ENCODE peak calls at places on chromosome 19, in seven cellular contexts. One of them, this sample, is unnamed.

GRCh38 chr19:46542428-46543230 is 47.0 kb upstream of the PNMA8B start:
- DNase-seq in fibroblast of lung: peak
- DNase-seq in endothelial cell: peak
- DNase-seq in CD4-positive, alpha-beta T cell: peak
- DNase-seq in CD8-positive, alpha-beta T cell: peak
- DNase-seq in AG09319: peak
- DNase-seq in nephron progenitor cell: peak
- DNase-seq in this sample: peak

GRCh38 chr19:31214086-31214485 is 135.2 kb downstream of the TSHZ3 start:
- DNase-seq in AG09319: peak
- DNase-seq in fibroblast of lung: peak
- DNase-seq in nephron progenitor cell: no peak
- DNase-seq in CD4-positive, alpha-beta T cell: peak
- DNase-seq in endothelial cell: no peak
- DNase-seq in CD8-positive, alpha-beta T cell: peak
- DNase-seq in this sample: peak

GRCh38 chr19:56084835-56085536 is 36.1 kb downstream of the ZNF787 start:
- DNase-seq in AG09319: no peak
- DNase-seq in CD4-positive, alpha-beta T cell: no peak
- DNase-seq in endothelial cell: no peak
- DNase-seq in fibroblast of lung: no peak
- DNase-seq in nephron progenitor cell: no peak
- DNase-seq in CD8-positive, alpha-beta T cell: no peak
- DNase-seq in this sample: no peak

GRCh38 chr19:17389957-17390664 is 3.9 kb downstream of the CCDC194 start:
- DNase-seq in endothelial cell: peak
- DNase-seq in CD8-positive, alpha-beta T cell: peak
- DNase-seq in nephron progenitor cell: no peak
- DNase-seq in fibroblast of lung: no peak
- DNase-seq in AG09319: no peak
- DNase-seq in CD4-positive, alpha-beta T cell: no peak
- DNase-seq in this sample: no peak

GRCh38 chr19:40603071-40603718 is 2.0 kb downstream of the LTBP4 start:
- DNase-seq in AG09319: no peak
- DNase-seq in endothelial cell: no peak
- DNase-seq in CD4-positive, alpha-beta T cell: no peak
- DNase-seq in fibroblast of lung: peak
- DNase-seq in CD8-positive, alpha-beta T cell: no peak
- DNase-seq in nephron progenitor cell: no peak
- DNase-seq in this sample: no peak

GRCh38 chr19:3275068-3275582 is 50.7 kb downstream of the CELF5 start:
- DNase-seq in AG09319: no peak
- DNase-seq in nephron progenitor cell: peak
- DNase-seq in fibroblast of lung: no peak
- DNase-seq in CD8-positive, alpha-beta T cell: peak
- DNase-seq in endothelial cell: peak
- DNase-seq in CD4-positive, alpha-beta T cell: no peak
- DNase-seq in this sample: no peak

GRCh38 chr19:12840091-12841079 is 2.1 kb downstream of the MAST1 start:
- DNase-seq in CD8-positive, alpha-beta T cell: peak
- DNase-seq in AG09319: no peak
- DNase-seq in fibroblast of lung: peak
- DNase-seq in CD4-positive, alpha-beta T cell: peak
- DNase-seq in endothelial cell: peak
- DNase-seq in nephron progenitor cell: peak
- DNase-seq in this sample: no peak

GRCh38 chr19:3098515-3099346 is 4.6 kb downstream of the GNA11 start:
- DNase-seq in endothelial cell: no peak
- DNase-seq in fibroblast of lung: no peak
- DNase-seq in CD8-positive, alpha-beta T cell: peak
- DNase-seq in CD4-positive, alpha-beta T cell: no peak
- DNase-seq in nephron progenitor cell: no peak
- DNase-seq in AG09319: no peak
- DNase-seq in this sample: no peak

GRCh38 chr19:6239401-6239844 is 40.4 kb downstream of the MLLT1 start:
- DNase-seq in nephron progenitor cell: no peak
- DNase-seq in AG09319: no peak
- DNase-seq in fibroblast of lung: peak
- DNase-seq in CD4-positive, alpha-beta T cell: no peak
- DNase-seq in endothelial cell: no peak
- DNase-seq in CD8-positive, alpha-beta T cell: no peak
- DNase-seq in this sample: no peak

GRCh38 chr19:40921005-40921897 is 39.2 kb upstream of the CYP2A7 start:
- DNase-seq in fibroblast of lung: no peak
- DNase-seq in AG09319: no peak
- DNase-seq in endothelial cell: no peak
- DNase-seq in CD8-positive, alpha-beta T cell: no peak
- DNase-seq in nephron progenitor cell: no peak
- DNase-seq in CD4-positive, alpha-beta T cell: no peak
- DNase-seq in this sample: no peak

GRCh38 chr19:3053218-3053621 is 9.1 kb downstream of the TLE5 start:
- DNase-seq in CD8-positive, alpha-beta T cell: no peak
- DNase-seq in nephron progenitor cell: no peak
- DNase-seq in AG09319: no peak
- DNase-seq in endothelial cell: no peak
- DNase-seq in CD4-positive, alpha-beta T cell: no peak
- DNase-seq in fibroblast of lung: no peak
- DNase-seq in this sample: no peak

GRCh38 chr19:6260912-6261636 is 18.7 kb downstream of the MLLT1 start:
- DNase-seq in fibroblast of lung: no peak
- DNase-seq in endothelial cell: peak
- DNase-seq in CD4-positive, alpha-beta T cell: no peak
- DNase-seq in CD8-positive, alpha-beta T cell: peak
- DNase-seq in AG09319: no peak
- DNase-seq in nephron progenitor cell: peak
- DNase-seq in this sample: no peak

GRCh38 chr19:47413941-47414340 is 5.4 kb downstream of the MEIS3 start:
- DNase-seq in nephron progenitor cell: no peak
- DNase-seq in AG09319: no peak
- DNase-seq in endothelial cell: no peak
- DNase-seq in CD4-positive, alpha-beta T cell: no peak
- DNase-seq in CD8-positive, alpha-beta T cell: no peak
- DNase-seq in fibroblast of lung: no peak
- DNase-seq in this sample: no peak

GRCh38 chr19:38644719-38645118 is 2.7 kb upstream of the ACTN4 start:
- DNase-seq in CD8-positive, alpha-beta T cell: no peak
- DNase-seq in endothelial cell: no peak
- DNase-seq in fibroblast of lung: no peak
- DNase-seq in nephron progenitor cell: no peak
- DNase-seq in AG09319: no peak
- DNase-seq in CD4-positive, alpha-beta T cell: no peak
- DNase-seq in this sample: no peak

GRCh38 chr19:29378126-29378525 is 147.7 kb upstream of the VSTM2B start:
- DNase-seq in AG09319: no peak
- DNase-seq in nephron progenitor cell: no peak
- DNase-seq in CD8-positive, alpha-beta T cell: no peak
- DNase-seq in fibroblast of lung: no peak
- DNase-seq in CD4-positive, alpha-beta T cell: no peak
- DNase-seq in endothelial cell: no peak
- DNase-seq in this sample: no peak

GRCh38 chr19:12834976-12835757 is 788 bp upstream of the RTBDN start:
- DNase-seq in CD4-positive, alpha-beta T cell: peak
- DNase-seq in nephron progenitor cell: peak
- DNase-seq in endothelial cell: no peak
- DNase-seq in CD8-positive, alpha-beta T cell: peak
- DNase-seq in fibroblast of lung: no peak
- DNase-seq in AG09319: no peak
- DNase-seq in this sample: no peak

GRCh38 chr19:29054886-29055675 is 157.9 kb downstream of the UQCRFS1 start:
- DNase-seq in nephron progenitor cell: no peak
- DNase-seq in CD4-positive, alpha-beta T cell: no peak
- DNase-seq in CD8-positive, alpha-beta T cell: no peak
- DNase-seq in endothelial cell: no peak
- DNase-seq in AG09319: no peak
- DNase-seq in fibroblast of lung: no peak
- DNase-seq in this sample: no peak

GRCh38 chr19:11570039-11570462 is 7.4 kb downstream of the ACP5 start:
- DNase-seq in AG09319: no peak
- DNase-seq in CD8-positive, alpha-beta T cell: no peak
- DNase-seq in endothelial cell: no peak
- DNase-seq in fibroblast of lung: no peak
- DNase-seq in CD4-positive, alpha-beta T cell: no peak
- DNase-seq in nephron progenitor cell: no peak
- DNase-seq in this sample: no peak

GRCh38 chr19:4409123-4409933 is 6.9 kb downstream of the CHAF1A start:
- DNase-seq in CD8-positive, alpha-beta T cell: no peak
- DNase-seq in endothelial cell: no peak
- DNase-seq in fibroblast of lung: no peak
- DNase-seq in CD4-positive, alpha-beta T cell: no peak
- DNase-seq in AG09319: no peak
- DNase-seq in nephron progenitor cell: no peak
- DNase-seq in this sample: no peak

GRCh38 chr19:28929026-28929425 is 283.9 kb downstream of the UQCRFS1 start:
- DNase-seq in CD8-positive, alpha-beta T cell: no peak
- DNase-seq in fibroblast of lung: no peak
- DNase-seq in CD4-positive, alpha-beta T cell: no peak
- DNase-seq in endothelial cell: no peak
- DNase-seq in AG09319: no peak
- DNase-seq in nephron progenitor cell: no peak
- DNase-seq in this sample: no peak

GRCh38 chr19:46607441-46607841 is 6.3 kb downstream of the CALM3 start:
- DNase-seq in nephron progenitor cell: no peak
- DNase-seq in endothelial cell: no peak
- DNase-seq in CD8-positive, alpha-beta T cell: no peak
- DNase-seq in AG09319: no peak
- DNase-seq in fibroblast of lung: no peak
- DNase-seq in CD4-positive, alpha-beta T cell: no peak
- DNase-seq in this sample: no peak

GRCh38 chr19:42290523-42291436 is 11.2 kb upstream of the PRR19 start:
- DNase-seq in CD4-positive, alpha-beta T cell: peak
- DNase-seq in CD8-positive, alpha-beta T cell: peak
- DNase-seq in endothelial cell: peak
- DNase-seq in AG09319: no peak
- DNase-seq in nephron progenitor cell: peak
- DNase-seq in fibroblast of lung: no peak
- DNase-seq in this sample: no peak
- TF ChIP-seq CTCF in CD4-positive, alpha-beta T cell: peak
- TF ChIP-seq CTCF in CD8-positive, alpha-beta T cell: peak
- TF ChIP-seq CTCF in endothelial cell: peak
- TF ChIP-seq CTCF in AG09319: peak
- TF ChIP-seq CTCF in nephron progenitor cell: peak
- TF ChIP-seq CTCF in fibroblast of lung: peak
- TF ChIP-seq CTCF in this sample: peak

GRCh38 chr19:51389143-51389542 is 1.2 kb downstream of the C19orf84 start:
- DNase-seq in fibroblast of lung: no peak
- DNase-seq in CD8-positive, alpha-beta T cell: no peak
- DNase-seq in nephron progenitor cell: no peak
- DNase-seq in CD4-positive, alpha-beta T cell: no peak
- DNase-seq in endothelial cell: no peak
- DNase-seq in AG09319: no peak
- DNase-seq in this sample: no peak

GRCh38 chr19:51391073-51391611 is 751 bp upstream of the C19orf84 start:
- DNase-seq in AG09319: no peak
- DNase-seq in endothelial cell: no peak
- DNase-seq in fibroblast of lung: no peak
- DNase-seq in CD8-positive, alpha-beta T cell: no peak
- DNase-seq in CD4-positive, alpha-beta T cell: no peak
- DNase-seq in nephron progenitor cell: no peak
- DNase-seq in this sample: no peak

GRCh38 chr19:51398096-51398704 is 7.8 kb upstream of the C19orf84 start:
- DNase-seq in AG09319: no peak
- DNase-seq in endothelial cell: no peak
- DNase-seq in CD4-positive, alpha-beta T cell: no peak
- DNase-seq in CD8-positive, alpha-beta T cell: no peak
- DNase-seq in fibroblast of lung: peak
- DNase-seq in nephron progenitor cell: no peak
- DNase-seq in this sample: no peak

GRCh38 chr19:51396175-51396574 is 5.8 kb upstream of the C19orf84 start:
- DNase-seq in AG09319: no peak
- DNase-seq in fibroblast of lung: no peak
- DNase-seq in CD4-positive, alpha-beta T cell: no peak
- DNase-seq in endothelial cell: no peak
- DNase-seq in CD8-positive, alpha-beta T cell: no peak
- DNase-seq in nephron progenitor cell: no peak
- DNase-seq in this sample: no peak

DNA sequence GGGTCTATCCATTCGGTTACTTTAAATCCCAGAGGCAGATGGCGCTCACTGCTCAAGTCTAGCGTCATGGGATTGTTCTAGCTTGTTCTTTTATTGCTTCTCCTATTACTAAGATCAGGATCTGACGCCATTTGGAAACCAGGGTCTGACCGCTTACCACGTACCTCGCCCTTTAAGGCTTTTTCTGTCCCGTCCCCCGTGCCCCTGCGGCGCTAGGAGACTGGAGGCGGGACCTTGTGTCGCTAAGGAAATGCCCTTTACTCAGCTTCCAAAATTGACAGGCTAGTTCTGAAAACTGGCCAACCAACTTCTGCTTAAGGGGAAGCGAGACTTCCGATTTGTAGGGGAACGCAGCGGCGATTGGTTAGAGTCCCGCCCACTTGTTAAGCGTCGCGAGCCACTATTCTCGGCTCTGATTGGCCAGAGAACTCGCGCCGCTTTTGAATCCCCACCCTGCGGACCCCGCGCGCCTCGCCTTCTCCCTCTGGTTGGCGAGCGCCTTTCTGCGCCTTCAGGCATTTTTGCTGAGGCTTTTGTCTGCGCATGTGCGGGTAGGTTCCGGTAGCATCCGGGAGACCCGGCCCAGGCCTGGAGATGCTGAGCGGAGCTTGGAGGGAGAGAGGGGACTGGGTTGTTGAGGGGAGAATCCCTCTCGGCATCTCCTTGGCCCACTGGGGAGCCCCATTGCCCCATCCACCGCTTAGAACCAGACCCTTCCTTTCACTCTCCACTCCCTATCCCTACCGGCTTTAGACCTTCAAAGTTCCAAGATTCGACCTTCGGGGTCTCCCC is 3.9 kb upstream of the C19orf84 start:
- DNase-seq in nephron progenitor cell: peak
- DNase-seq in AG09319: peak
- DNase-seq in fibroblast of lung: peak
- DNase-seq in endothelial cell: peak
- DNase-seq in CD8-positive, alpha-beta T cell: peak
- DNase-seq in CD4-positive, alpha-beta T cell: peak
- DNase-seq in this sample: peak
- TF ChIP-seq CTCF in nephron progenitor cell: no peak
- TF ChIP-seq CTCF in AG09319: no peak
- TF ChIP-seq CTCF in fibroblast of lung: peak
- TF ChIP-seq CTCF in endothelial cell: no peak
- TF ChIP-seq CTCF in CD8-positive, alpha-beta T cell: no peak
- TF ChIP-seq CTCF in CD4-positive, alpha-beta T cell: no peak
- TF ChIP-seq CTCF in this sample: no peak

GRCh38 chr19:14089662-14090508 is 666 bp downstream of the SAMD1 start:
- DNase-seq in CD4-positive, alpha-beta T cell: peak
- DNase-seq in nephron progenitor cell: peak
- DNase-seq in CD8-positive, alpha-beta T cell: peak
- DNase-seq in AG09319: no peak
- DNase-seq in fibroblast of lung: peak
- DNase-seq in endothelial cell: peak
- DNase-seq in this sample: no peak
- TF ChIP-seq CTCF in CD4-positive, alpha-beta T cell: no peak
- TF ChIP-seq CTCF in nephron progenitor cell: no peak
- TF ChIP-seq CTCF in CD8-positive, alpha-beta T cell: no peak
- TF ChIP-seq CTCF in AG09319: no peak
- TF ChIP-seq CTCF in fibroblast of lung: no peak
- TF ChIP-seq CTCF in endothelial cell: peak
- TF ChIP-seq CTCF in this sample: no peak

DNA sequence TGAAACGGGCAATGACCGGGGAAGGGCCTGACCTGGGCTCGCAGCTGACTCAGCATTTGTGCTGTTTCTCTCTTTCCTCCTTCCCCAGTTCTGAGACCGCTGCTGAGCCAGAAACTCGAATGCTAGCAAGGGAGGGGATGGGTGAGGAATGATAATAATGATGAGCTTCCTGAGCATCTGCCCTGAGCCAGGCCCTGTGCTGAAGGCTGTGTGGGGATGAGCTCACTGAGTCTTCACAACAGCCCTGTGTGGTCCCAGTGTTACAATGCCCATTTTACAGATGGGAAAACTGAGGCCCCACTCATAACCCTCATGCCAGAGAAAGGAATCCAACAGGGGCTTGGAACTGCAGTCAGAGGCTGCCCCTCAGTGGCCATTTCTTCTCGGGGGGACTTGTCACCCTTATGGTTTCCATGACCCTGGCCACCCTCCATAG is 8.1 kb downstream of the SULT2B1 start:
- DNase-seq in CD4-positive, alpha-beta T cell: no peak
- DNase-seq in endothelial cell: no peak
- DNase-seq in nephron progenitor cell: no peak
- DNase-seq in AG09319: no peak
- DNase-seq in CD8-positive, alpha-beta T cell: no peak
- DNase-seq in fibroblast of lung: no peak
- DNase-seq in this sample: no peak
- TF ChIP-seq CTCF in CD4-positive, alpha-beta T cell: no peak
- TF ChIP-seq CTCF in endothelial cell: no peak
- TF ChIP-seq CTCF in nephron progenitor cell: no peak
- TF ChIP-seq CTCF in AG09319: no peak
- TF ChIP-seq CTCF in CD8-positive, alpha-beta T cell: no peak
- TF ChIP-seq CTCF in fibroblast of lung: no peak
- TF ChIP-seq CTCF in this sample: no peak

This sample was measured in kidney epithelial cell.